ENCODE peak calls at places on chromosomes 12 and 14, in ten cellular contexts. One of them, this sample, is unnamed. For H3K9me3, the result is how much of the 10 kb centered on the place peaks cover.

GRCh38 chr14:93764211-93764659 is 24.1 kb downstream of the PRIMA1 start:
- DNase-seq in stomach: no peak
- DNase-seq in uterus: peak
- DNase-seq in gastrocnemius medialis: no peak
- DNase-seq in A549: no peak
- DNase-seq in adrenal gland: peak
- DNase-seq in K562: no peak
- DNase-seq in HCT116: no peak
- DNase-seq in Peyer's patch: no peak
- DNase-seq in H1: no peak
- DNase-seq in this sample: no peak

GRCh38 chr14:64337901-64338615 is 43.9 kb upstream of the ESR2 start:
- DNase-seq in stomach: peak
- DNase-seq in uterus: peak
- DNase-seq in gastrocnemius medialis: peak
- DNase-seq in A549: peak
- DNase-seq in adrenal gland: peak
- DNase-seq in K562: peak
- DNase-seq in HCT116: no peak
- DNase-seq in Peyer's patch: peak
- DNase-seq in H1: peak
- DNase-seq in this sample: peak

GRCh38 chr14:105490318-105490571 is 801 bp upstream of the TEDC1 start:
- DNase-seq in stomach: no peak
- DNase-seq in uterus: peak
- DNase-seq in gastrocnemius medialis: no peak
- DNase-seq in A549: no peak
- DNase-seq in adrenal gland: peak
- DNase-seq in K562: no peak
- DNase-seq in HCT116: no peak
- DNase-seq in Peyer's patch: no peak
- DNase-seq in H1: no peak
- DNase-seq in this sample: peak

GRCh38 chr14:92503756-92504491 is 9.7 kb upstream of the RIN3 start:
- DNase-seq in stomach: no peak
- DNase-seq in uterus: no peak
- DNase-seq in gastrocnemius medialis: no peak
- DNase-seq in A549: peak
- DNase-seq in adrenal gland: peak
- DNase-seq in K562: no peak
- DNase-seq in HCT116: peak
- DNase-seq in Peyer's patch: no peak
- DNase-seq in H1: no peak
- DNase-seq in this sample: no peak

GRCh38 chr12:27865421-27865820 is 85.4 kb upstream of the MANSC4 start:
- DNase-seq in stomach: no peak
- DNase-seq in uterus: no peak
- DNase-seq in gastrocnemius medialis: no peak
- DNase-seq in A549: no peak
- DNase-seq in adrenal gland: no peak
- DNase-seq in K562: peak
- DNase-seq in HCT116: no peak
- DNase-seq in Peyer's patch: no peak
- DNase-seq in H1: no peak
- DNase-seq in this sample: no peak

GRCh38 chr12:130017571-130018449 is 114.0 kb upstream of the TMEM132D start:
- DNase-seq in stomach: no peak
- DNase-seq in uterus: no peak
- DNase-seq in gastrocnemius medialis: no peak
- DNase-seq in A549: no peak
- DNase-seq in adrenal gland: no peak
- DNase-seq in K562: no peak
- DNase-seq in HCT116: no peak
- DNase-seq in Peyer's patch: no peak
- DNase-seq in H1: no peak
- DNase-seq in this sample: no peak

GRCh38 chr12:64890873-64891468 is 66.5 kb downstream of the TBC1D30 start:
- DNase-seq in stomach: no peak
- DNase-seq in uterus: no peak
- DNase-seq in gastrocnemius medialis: no peak
- DNase-seq in A549: peak
- DNase-seq in adrenal gland: no peak
- DNase-seq in K562: peak
- DNase-seq in HCT116: peak
- DNase-seq in Peyer's patch: no peak
- DNase-seq in H1: no peak
- DNase-seq in this sample: no peak

GRCh38 chr12:6684609-6685008 is 4.6 kb downstream of the ZNF384 start:
- DNase-seq in stomach: no peak
- DNase-seq in uterus: no peak
- DNase-seq in gastrocnemius medialis: no peak
- DNase-seq in A549: peak
- DNase-seq in adrenal gland: no peak
- DNase-seq in K562: peak
- DNase-seq in HCT116: peak
- DNase-seq in Peyer's patch: no peak
- DNase-seq in H1: peak
- DNase-seq in this sample: no peak

GRCh38 chr12:72509893-72510292 is 237.7 kb downstream of the TRHDE start:
- DNase-seq in stomach: no peak
- DNase-seq in uterus: no peak
- DNase-seq in gastrocnemius medialis: no peak
- DNase-seq in A549: no peak
- DNase-seq in adrenal gland: no peak
- DNase-seq in K562: no peak
- DNase-seq in HCT116: no peak
- DNase-seq in Peyer's patch: no peak
- DNase-seq in H1: no peak
- DNase-seq in this sample: no peak
- H3K9me3 ChIP-seq in stomach: under half
- H3K9me3 ChIP-seq in uterus: under half
- H3K9me3 ChIP-seq in gastrocnemius medialis: under half
- H3K9me3 ChIP-seq in A549: under half
- H3K9me3 ChIP-seq in adrenal gland: under half
- H3K9me3 ChIP-seq in K562: under half
- H3K9me3 ChIP-seq in HCT116: under half
- H3K9me3 ChIP-seq in Peyer's patch: under half
- H3K9me3 ChIP-seq in H1: under half
- H3K9me3 ChIP-seq in this sample: under half

DNA sequence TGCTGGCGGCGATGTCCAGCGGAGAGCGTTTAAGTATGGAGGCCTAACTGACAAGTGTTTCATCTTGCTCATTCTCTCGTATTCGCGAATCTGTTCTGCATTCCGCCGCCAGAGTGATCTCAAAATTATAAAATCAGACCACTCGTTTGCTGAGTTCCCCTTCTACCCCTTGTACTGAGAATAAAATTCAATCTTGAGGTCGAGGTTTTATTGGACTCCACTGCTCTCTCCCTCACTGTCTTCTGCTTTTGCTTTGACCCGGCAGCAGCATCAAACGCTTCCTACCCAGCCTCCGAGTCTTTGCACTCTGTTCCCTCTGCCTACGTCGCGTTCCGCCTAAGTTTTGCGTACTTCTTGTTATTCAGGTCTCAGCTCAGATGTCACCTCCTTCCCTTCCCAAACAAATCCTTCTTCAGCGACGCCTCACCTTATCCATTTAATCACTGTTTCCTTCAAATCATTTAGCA is 462 bp downstream of the KNTC1 start:
- DNase-seq in stomach: no peak
- DNase-seq in uterus: no peak
- DNase-seq in gastrocnemius medialis: no peak
- DNase-seq in A549: peak
- DNase-seq in adrenal gland: no peak
- DNase-seq in K562: peak
- DNase-seq in HCT116: no peak
- DNase-seq in Peyer's patch: no peak
- DNase-seq in H1: no peak
- DNase-seq in this sample: no peak
- TF ChIP-seq POLR2A in stomach: no peak
- TF ChIP-seq POLR2A in uterus: no peak
- TF ChIP-seq POLR2A in gastrocnemius medialis: no peak
- TF ChIP-seq POLR2A in A549: no peak
- TF ChIP-seq POLR2A in adrenal gland: no peak
- TF ChIP-seq POLR2A in K562: no peak
- TF ChIP-seq POLR2A in HCT116: no peak
- TF ChIP-seq POLR2A in Peyer's patch: no peak
- TF ChIP-seq POLR2A in H1: no peak
- TF ChIP-seq POLR2A in this sample: no peak

GRCh38 chr14:101150010-101150409 is 246.5 kb upstream of the RTL1 start:
- DNase-seq in stomach: no peak
- DNase-seq in uterus: no peak
- DNase-seq in gastrocnemius medialis: no peak
- DNase-seq in A549: no peak
- DNase-seq in adrenal gland: no peak
- DNase-seq in K562: no peak
- DNase-seq in HCT116: no peak
- DNase-seq in Peyer's patch: no peak
- DNase-seq in H1: no peak
- DNase-seq in this sample: no peak

GRCh38 chr14:101151930-101152310 is 248.4 kb upstream of the RTL1 start:
- DNase-seq in stomach: no peak
- DNase-seq in uterus: no peak
- DNase-seq in gastrocnemius medialis: no peak
- DNase-seq in A549: no peak
- DNase-seq in adrenal gland: no peak
- DNase-seq in K562: no peak
- DNase-seq in HCT116: no peak
- DNase-seq in Peyer's patch: no peak
- DNase-seq in H1: no peak
- DNase-seq in this sample: no peak

GRCh38 chr14:101152855-101153254 is 249.3 kb upstream of the RTL1 start:
- DNase-seq in stomach: no peak
- DNase-seq in uterus: no peak
- DNase-seq in gastrocnemius medialis: no peak
- DNase-seq in A549: no peak
- DNase-seq in adrenal gland: no peak
- DNase-seq in K562: no peak
- DNase-seq in HCT116: no peak
- DNase-seq in Peyer's patch: no peak
- DNase-seq in H1: no peak
- DNase-seq in this sample: no peak

GRCh38 chr14:101151226-101151929 is 247.9 kb upstream of the RTL1 start:
- DNase-seq in stomach: no peak
- DNase-seq in uterus: no peak
- DNase-seq in gastrocnemius medialis: no peak
- DNase-seq in A549: peak
- DNase-seq in adrenal gland: no peak
- DNase-seq in K562: no peak
- DNase-seq in HCT116: peak
- DNase-seq in Peyer's patch: no peak
- DNase-seq in H1: no peak
- DNase-seq in this sample: no peak

GRCh38 chr14:101147848-101148247 is 244.3 kb upstream of the RTL1 start:
- DNase-seq in stomach: no peak
- DNase-seq in uterus: no peak
- DNase-seq in gastrocnemius medialis: no peak
- DNase-seq in A549: no peak
- DNase-seq in adrenal gland: no peak
- DNase-seq in K562: no peak
- DNase-seq in HCT116: no peak
- DNase-seq in Peyer's patch: no peak
- DNase-seq in H1: no peak
- DNase-seq in this sample: no peak
- H3K9me3 ChIP-seq in stomach: under half
- H3K9me3 ChIP-seq in uterus: under half
- H3K9me3 ChIP-seq in gastrocnemius medialis: under half
- H3K9me3 ChIP-seq in A549: under half
- H3K9me3 ChIP-seq in adrenal gland: under half
- H3K9me3 ChIP-seq in K562: under half
- H3K9me3 ChIP-seq in HCT116: under half
- H3K9me3 ChIP-seq in Peyer's patch: under half
- H3K9me3 ChIP-seq in H1: under half
- H3K9me3 ChIP-seq in this sample: under half

DNA sequence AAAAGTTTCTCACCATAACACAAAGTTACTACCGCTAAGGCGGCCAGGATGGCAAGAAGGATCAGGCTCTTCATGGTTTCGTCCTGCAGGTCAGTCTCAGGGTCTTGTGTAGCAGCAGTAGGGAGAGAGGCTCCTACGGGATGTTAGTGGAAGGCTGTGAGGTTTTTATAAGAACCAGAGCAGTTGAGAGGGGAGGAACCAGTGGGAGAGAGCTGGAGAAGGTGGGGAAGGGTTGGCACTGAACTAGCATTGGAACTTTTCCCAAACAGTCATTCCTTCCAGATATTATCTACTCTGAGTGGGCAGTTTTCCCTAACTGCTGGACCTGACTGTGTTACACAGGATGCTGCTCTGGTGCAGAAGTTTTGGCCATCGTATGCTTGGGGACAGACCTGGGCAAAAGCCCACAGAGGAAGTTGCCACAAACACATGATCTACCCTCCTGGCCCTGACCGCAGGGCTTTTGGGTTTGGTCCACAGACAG is at the start of gene MGP:
- DNase-seq in stomach: no peak
- DNase-seq in uterus: peak
- DNase-seq in gastrocnemius medialis: peak
- DNase-seq in A549: no peak
- DNase-seq in adrenal gland: peak
- DNase-seq in K562: no peak
- DNase-seq in HCT116: no peak
- DNase-seq in Peyer's patch: peak
- DNase-seq in H1: no peak
- DNase-seq in this sample: peak
- TF ChIP-seq POLR2A in stomach: no peak
- TF ChIP-seq POLR2A in uterus: peak
- TF ChIP-seq POLR2A in gastrocnemius medialis: peak
- TF ChIP-seq POLR2A in A549: no peak
- TF ChIP-seq POLR2A in adrenal gland: peak
- TF ChIP-seq POLR2A in K562: no peak
- TF ChIP-seq POLR2A in HCT116: no peak
- TF ChIP-seq POLR2A in Peyer's patch: no peak
- TF ChIP-seq POLR2A in H1: no peak
- TF ChIP-seq POLR2A in this sample: peak

DNA sequence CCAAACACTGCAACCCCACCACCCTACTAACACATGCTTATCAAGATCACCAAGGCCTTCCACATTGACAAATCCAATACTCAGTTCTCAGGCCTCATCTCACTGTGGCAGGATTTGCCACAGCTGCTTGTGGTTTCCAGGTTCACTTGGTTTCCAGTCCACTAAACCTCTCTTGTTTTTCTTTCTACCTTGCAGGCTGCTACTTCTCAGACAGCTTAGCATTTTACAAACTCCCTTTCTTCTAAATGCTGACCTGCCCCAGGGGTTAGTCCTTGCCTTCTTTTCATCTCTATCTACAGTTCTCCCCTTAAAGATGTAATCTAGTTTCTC is 84.1 kb downstream of the BCAT1 start:
- DNase-seq in stomach: no peak
- DNase-seq in uterus: no peak
- DNase-seq in gastrocnemius medialis: no peak
- DNase-seq in A549: no peak
- DNase-seq in adrenal gland: no peak
- DNase-seq in K562: no peak
- DNase-seq in HCT116: no peak
- DNase-seq in Peyer's patch: no peak
- DNase-seq in H1: no peak
- DNase-seq in this sample: no peak
- H3K9me3 ChIP-seq in stomach: under half
- H3K9me3 ChIP-seq in uterus: under half
- H3K9me3 ChIP-seq in gastrocnemius medialis: under half
- H3K9me3 ChIP-seq in A549: under half
- H3K9me3 ChIP-seq in adrenal gland: under half
- H3K9me3 ChIP-seq in K562: under half
- H3K9me3 ChIP-seq in HCT116: under half
- H3K9me3 ChIP-seq in Peyer's patch: under half
- H3K9me3 ChIP-seq in H1: under half
- H3K9me3 ChIP-seq in this sample: under half

GRCh38 chr12:106138646-106139421 is at the start of gene NUAK1:
- DNase-seq in stomach: peak
- DNase-seq in uterus: peak
- DNase-seq in gastrocnemius medialis: peak
- DNase-seq in A549: peak
- DNase-seq in adrenal gland: no peak
- DNase-seq in K562: no peak
- DNase-seq in HCT116: no peak
- DNase-seq in Peyer's patch: no peak
- DNase-seq in H1: peak
- DNase-seq in this sample: no peak
- TF ChIP-seq POLR2A in stomach: no peak
- TF ChIP-seq POLR2A in uterus: no peak
- TF ChIP-seq POLR2A in gastrocnemius medialis: no peak
- TF ChIP-seq POLR2A in A549: peak
- TF ChIP-seq POLR2A in adrenal gland: peak
- TF ChIP-seq POLR2A in K562: no peak
- TF ChIP-seq POLR2A in HCT116: no peak
- TF ChIP-seq POLR2A in Peyer's patch: no peak
- TF ChIP-seq POLR2A in H1: no peak
- TF ChIP-seq POLR2A in this sample: no peak